ENCODE peak calls at places on chromosomes 13 and 19, in nine cellular contexts. G, K, I, R, Q, W, L, F and X are unnamed samples.
A peak's percentile ranks its signal among the peaks of the same experiment; 100 is the strongest.

GRCh38 chr13:44876782-44877324 is 112.4 kb downstream of the NUFIP1 start:
- DNase-seq in K (peak; percentile 97), G (peak; percentile 55), W (no peak), Q (no peak), F (no peak), I (peak; percentile 90), R (no peak), L (peak; percentile 12), X (peak; percentile 15)

GRCh38 chr19:3983936-3984583 is 1.2 kb downstream of the EEF2 start:
- DNase-seq in G (no peak), K (peak; percentile 45), L (no peak), I (no peak), R (no peak), F (peak; percentile 34), W (no peak), Q (peak; percentile 32), X (peak; percentile 56)

GRCh38 chr13:106349080-106349841 is 186.2 kb downstream of the EFNB2 start:
- DNase-seq in I (peak; percentile 47), K (peak; percentile 57), R (no peak), L (peak; percentile 94), G (no peak), F (peak; percentile 99), W (no peak), Q (peak; percentile 43), X (no peak)

GRCh38 chr19:31285744-31286143 is 63.5 kb downstream of the TSHZ3 start:
- DNase-seq in K (no peak), R (no peak), Q (no peak), G (no peak), L (no peak), I (no peak), W (no peak), F (no peak), X (no peak)

GRCh38 chr19:296476-297225 is 5.4 kb upstream of the PLPP2 start:
- DNase-seq in W (no peak), L (no peak), K (no peak), F (no peak), R (no peak), I (no peak), G (no peak), Q (no peak), X (no peak)

GRCh38 chr13:49791214-49791752 is 1.2 kb downstream of the KPNA3 start:
- DNase-seq in L (no peak), Q (peak; percentile 26), F (peak; percentile 58), K (no peak), R (no peak), G (peak; percentile 55), W (peak; percentile 40), I (no peak), X (peak; percentile 77)

GRCh38 chr19:33175886-33176669 is 18.1 kb upstream of the LRP3 start:
- DNase-seq in I (no peak), Q (peak; percentile 75), L (no peak), F (no peak), R (peak; percentile 82), G (no peak), K (peak; percentile 55), W (no peak), X (peak; percentile 53)

GRCh38 chr19:34480971-34481821 is at the start of gene WTIP:
- DNase-seq in W (no peak), L (peak; percentile 18), K (peak; percentile 88), Q (peak; percentile 78), I (peak; percentile 87), G (no peak), R (peak; percentile 82), F (peak; percentile 82), X (no peak)

GRCh38 chr13:50589651-50590054 is 253.8 kb downstream of the DLEU7 start:
- DNase-seq in Q (no peak), W (no peak), I (no peak), F (no peak), R (no peak), K (no peak), G (no peak), L (no peak), X (peak; percentile 22)

GRCh38 chr13:90968510-90968909 is 379.0 kb upstream of the MIR17HG start:
- DNase-seq in K (peak; percentile 50), W (no peak), R (peak; percentile 33), Q (peak; percentile 38), L (peak; percentile 4), I (peak; percentile 52), G (peak; percentile 19), F (no peak), X (peak; percentile 31)

GRCh38 chr13:27043013-27043412 is 128.6 kb downstream of the USP12 start:
- DNase-seq in R (peak; percentile 81), G (no peak), L (peak; percentile 83), I (no peak), F (peak; percentile 64), Q (peak; percentile 49), W (no peak), K (peak; percentile 19), X (peak; percentile 87)

GRCh38 chr19:49447485-49448431 is 3.9 kb downstream of the PIH1D1 start:
- DNase-seq in W (no peak), K (peak; percentile 92), G (peak; percentile 76), L (peak; percentile 50), F (peak; percentile 17), Q (peak; percentile 73), I (peak; percentile 91), R (no peak), X (peak; percentile 48)
- TF ChIP-seq MAX in W (no peak), K (no peak), G (no peak), L (no peak), F (no peak), Q (no peak), I (no peak), R (no peak), X (no peak)

DNA sequence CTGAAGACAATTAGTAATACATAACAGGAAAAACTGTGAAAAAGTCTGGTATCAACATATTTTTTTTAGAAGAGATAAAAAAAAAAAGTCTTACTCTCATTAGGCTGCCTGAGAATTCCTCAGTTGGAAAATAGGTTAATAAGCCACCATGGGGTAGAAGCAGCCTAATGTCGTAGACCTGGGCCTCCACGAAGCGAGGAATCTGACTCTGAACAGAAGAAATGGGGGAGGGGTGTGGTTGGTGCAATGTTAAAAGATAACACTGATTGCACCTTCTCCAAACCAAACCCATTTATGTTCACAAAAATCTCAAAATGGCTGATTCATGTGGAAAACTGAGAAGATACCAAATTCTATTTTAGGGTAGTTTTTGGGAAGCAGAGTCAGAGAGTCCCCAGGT is 62.4 kb downstream of the MPHOSPH8 start:
- DNase-seq in K (no peak), F (no peak), I (no peak), Q (no peak), R (no peak), L (no peak), G (no peak), W (no peak), X (no peak)
- TF ChIP-seq MAX in K (no peak), F (no peak), I (no peak), Q (no peak), R (no peak), L (no peak), G (no peak), W (no peak), X (no peak)

DNA sequence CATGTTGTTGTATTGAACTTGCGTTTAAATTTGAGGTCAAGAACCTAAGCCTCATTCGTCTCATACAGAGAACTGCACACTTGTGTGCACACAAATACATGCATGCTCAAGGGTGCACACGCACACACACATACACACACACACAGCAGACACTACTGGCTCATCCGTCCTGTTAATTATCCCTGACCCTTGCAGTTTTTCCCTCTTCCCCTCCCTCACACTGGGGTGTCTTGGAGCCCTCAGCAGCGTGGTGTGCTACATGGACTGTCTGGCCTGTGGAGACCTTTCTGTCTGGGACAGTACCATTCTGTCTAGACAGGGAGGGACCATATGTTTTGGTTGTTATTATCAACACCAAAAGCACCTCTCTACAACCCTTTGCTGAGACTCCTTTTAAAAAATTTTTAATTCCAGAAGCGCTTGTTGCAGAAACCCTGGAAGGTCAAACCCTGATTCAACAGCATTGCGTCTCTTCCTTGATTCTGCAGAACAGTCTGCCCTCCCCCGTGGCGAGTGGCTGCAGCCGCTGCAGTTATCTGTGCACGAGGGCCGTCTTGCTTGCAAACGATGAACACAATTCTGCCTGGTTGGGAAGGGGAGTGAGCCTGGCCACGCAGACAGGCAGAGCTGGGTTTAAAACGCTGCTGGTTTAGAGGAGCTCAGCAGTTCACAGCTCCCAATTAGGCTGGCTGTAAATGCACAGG is 374.0 kb downstream of the IRS2 start:
- DNase-seq in W (no peak), F (peak; percentile 5), I (peak; percentile 44), R (peak; percentile 31), K (peak; percentile 51), Q (peak; percentile 76), L (peak; percentile 18), G (peak; percentile 2), X (peak; percentile 96)
- TF ChIP-seq MAX in W (no peak), F (no peak), I (no peak), R (peak; percentile 80), K (peak; percentile 18), Q (peak; percentile 92), L (peak; percentile 72), G (no peak), X (peak; percentile 89)

GRCh38 chr13:71813187-71813586 is 53.8 kb downstream of the DACH1 start:
- DNase-seq in I (no peak), L (no peak), F (no peak), Q (no peak), R (no peak), W (no peak), G (no peak), K (no peak), X (no peak)

GRCh38 chr13:71806885-71807284 is 60.1 kb downstream of the DACH1 start:
- DNase-seq in L (no peak), F (no peak), R (no peak), I (no peak), K (no peak), Q (no peak), W (no peak), G (no peak), X (peak; percentile 66)

GRCh38 chr13:71811344-71811743 is 55.7 kb downstream of the DACH1 start:
- DNase-seq in W (no peak), G (no peak), L (no peak), I (no peak), K (no peak), F (no peak), Q (no peak), R (no peak), X (no peak)

GRCh38 chr13:71808708-71809107 is 58.3 kb downstream of the DACH1 start:
- DNase-seq in K (no peak), Q (no peak), G (no peak), F (no peak), R (no peak), W (no peak), I (no peak), L (no peak), X (no peak)
- TF ChIP-seq MAX in K (no peak), Q (no peak), G (no peak), F (no peak), R (no peak), W (no peak), I (no peak), L (no peak), X (no peak)